ENCODE peak calls at places on chromosomes 12 and 14, in four cellular contexts. O is iPS-NIHi11, G is HCEC 1CT, H is tibial artery. A is an unnamed sample.

GRCh38 chr12:129081755-129082250 is 228.5 kb downstream of the GLT1D1 start:
- DNase-seq in O (no peak), G (no peak), H (no peak), A (no peak)

GRCh38 chr12:127263621-127264020 is 1003.3 kb upstream of the TMEM132C start:
- DNase-seq in O (no peak), G (no peak), H (no peak), A (no peak)

GRCh38 chr12:124500232-124501079 is 67.0 kb downstream of the NCOR2 start:
- DNase-seq in O (peak), G (no peak), H (no peak), A (no peak)

GRCh38 chr14:86673523-86673969 is 1143.6 kb downstream of the FLRT2 start:
- DNase-seq in O (no peak), G (no peak), H (no peak), A (no peak)

GRCh38 chr14:104245075-104245474 is 106.7 kb downstream of the KIF26A start:
- DNase-seq in O (no peak), G (no peak), H (peak), A (no peak)

GRCh38 chr14:23056956-23057756 is at the start of gene CDH24:
- DNase-seq in O (peak), G (peak), H (peak), A (peak)

GRCh38 chr12:52603314-52603713 is 2.1 kb upstream of the KRT72 start:
- DNase-seq in O (no peak), G (no peak), H (no peak), A (no peak)

GRCh38 chr12:17077594-17077993 is 471.6 kb upstream of the LMO3 start:
- DNase-seq in O (no peak), G (no peak), H (no peak), A (no peak)

GRCh38 chr12:78120866-78121590 is 290.3 kb downstream of the NAV3 start:
- DNase-seq in O (no peak), G (peak), H (no peak), A (no peak)

GRCh38 chr12:49357099-49357678 is 10.1 kb upstream of the SPATS2 start:
- DNase-seq in O (no peak), G (peak), H (no peak), A (no peak)

GRCh38 chr14:92121207-92121669 is 268 bp downstream of the NDUFB1 start:
- DNase-seq in O (peak), G (peak), H (no peak), A (no peak)

GRCh38 chr14:80212025-80212402 is 710 bp upstream of the DIO2 start:
- DNase-seq in O (peak), G (peak), H (no peak), A (no peak)

GRCh38 chr14:64604854-64605253 is 55.1 kb downstream of the PPP1R36 start:
- DNase-seq in O (no peak), G (no peak), H (no peak), A (no peak)

GRCh38 chr12:91926810-91927209 is 218.8 kb downstream of the BTG1 start:
- DNase-seq in O (no peak), G (peak), H (no peak), A (no peak)

GRCh38 chr14:49892301-49892635 is 614 bp upstream of the ARF6 start:
- DNase-seq in O (peak), G (peak), H (no peak), A (no peak)

GRCh38 chr14:50520947-50521815 is 11.2 kb downstream of the MAP4K5 start:
- DNase-seq in O (no peak), G (peak), H (no peak), A (no peak)

GRCh38 chr12:1670815-1671268 is 20.0 kb upstream of the ADIPOR2 start:
- DNase-seq in O (peak), G (no peak), H (no peak), A (no peak)

GRCh38 chr12:115737895-115738294 is 539.6 kb downstream of the MED13L start:
- DNase-seq in O (no peak), G (no peak), H (no peak), A (no peak)

GRCh38 chr12:6390084-6390799 is 6.3 kb downstream of the LTBR start:
- DNase-seq in O (no peak), G (no peak), H (no peak), A (no peak)

GRCh38 chr12:47819902-47820630 is at the start of gene HDAC7:
- DNase-seq in O (peak), G (peak), H (peak), A (no peak)

GRCh38 chr12:92938018-92938417 is 8.9 kb upstream of the EEA1 start:
- DNase-seq in O (no peak), G (no peak), H (no peak), A (no peak)

GRCh38 chr14:37063467-37064240 is 108.8 kb downstream of the SLC25A21 start:
- DNase-seq in O (no peak), G (peak), H (no peak), A (no peak)

GRCh38 chr12:51901881-51902280 is 5.4 kb upstream of the ACVRL1 start:
- DNase-seq in O (no peak), G (no peak), H (no peak), A (no peak)

GRCh38 chr12:99979471-99979870 is 5.3 kb downstream of the ANKS1B start:
- DNase-seq in O (no peak), G (no peak), H (no peak), A (no peak)

GRCh38 chr12:101238806-101239329 is 28.8 kb upstream of the SLC5A8 start:
- DNase-seq in O (no peak), G (no peak), H (no peak), A (no peak)

GRCh38 chr12:44873898-44874297 is 2.2 kb downstream of the NELL2 start:
- DNase-seq in O (no peak), G (no peak), H (no peak), A (no peak)

GRCh38 chr14:55125403-55125802 is 3.6 kb upstream of the LGALS3 start:
- DNase-seq in O (no peak), G (no peak), H (no peak), A (no peak)

GRCh38 chr12:118773956-118774723 is 207.2 kb upstream of the SRRM4 start:
- DNase-seq in O (peak), G (no peak), H (no peak), A (no peak)

GRCh38 chr12:115810580-115810979 is 466.9 kb downstream of the MED13L start:
- DNase-seq in O (no peak), G (no peak), H (no peak), A (no peak)